ENCODE peak calls at places on chromosomes 12 and 14, in four cellular contexts. Z is K562, N is HepG2, L is SK-N-SH. T is an unnamed sample.

GRCh38 chr12:69575346-69575745 is 9.9 kb upstream of the CCT2 start:
- DNase-seq in Z (no peak), N (no peak), L (no peak), T (no peak)

GRCh38 chr14:30906752-30907658 is 32.6 kb downstream of the COCH start:
- DNase-seq in Z (no peak), N (peak), L (peak), T (peak)

GRCh38 chr14:68535404-68536024 is 257.4 kb downstream of the ZFP36L1 start:
- DNase-seq in Z (no peak), N (no peak), L (no peak), T (no peak)

GRCh38 chr12:4648099-4648498 is 752 bp downstream of the AKAP3 start:
- DNase-seq in Z (no peak), N (no peak), L (no peak), T (no peak)

GRCh38 chr14:69312608-69313007 is 52.6 kb downstream of the GALNT16 start:
- DNase-seq in Z (no peak), N (no peak), L (no peak), T (no peak)

GRCh38 chr12:16603265-16603915 is 2.6 kb downstream of the LMO3 start:
- DNase-seq in Z (no peak), N (no peak), L (no peak), T (no peak)

GRCh38 chr14:71103662-71104484 is 196.6 kb downstream of the PCNX1 start:
- DNase-seq in Z (peak), N (peak), L (peak), T (peak)

GRCh38 chr12:131920902-131921840 is 7.9 kb upstream of the PUS1 start:
- DNase-seq in Z (no peak), N (no peak), L (no peak), T (no peak)

GRCh38 chr12:39541471-39541870 is 78.1 kb downstream of the ABCD2 start:
- DNase-seq in Z (no peak), N (no peak), L (no peak), T (no peak)

GRCh38 chr12:40238221-40238902 is 13.6 kb downstream of the LRRK2 start:
- DNase-seq in Z (no peak), N (no peak), L (peak), T (no peak)

GRCh38 chr12:96190403-96191170 is 3.6 kb upstream of the ELK3 start:
- DNase-seq in Z (no peak), N (peak), L (no peak), T (no peak)

GRCh38 chr12:95516757-95517156 is 34.5 kb downstream of the USP44 start:
- DNase-seq in Z (peak), N (no peak), L (no peak), T (no peak)

GRCh38 chr14:94175403-94176146 is 1.5 kb downstream of the PPP4R4 start:
- DNase-seq in Z (no peak), N (no peak), L (no peak), T (no peak)

GRCh38 chr14:22382395-22382794 is 206.6 kb downstream of the DAD1 start:
- DNase-seq in Z (no peak), N (no peak), L (no peak), T (no peak)

GRCh38 chr12:28909291-28909690 is 239.8 kb upstream of the FAR2 start:
- DNase-seq in Z (no peak), N (no peak), L (no peak), T (no peak)

GRCh38 chr12:46523863-46524770 is 151.5 kb upstream of the SLC38A2 start:
- DNase-seq in Z (peak), N (peak), L (no peak), T (no peak)

DNA sequence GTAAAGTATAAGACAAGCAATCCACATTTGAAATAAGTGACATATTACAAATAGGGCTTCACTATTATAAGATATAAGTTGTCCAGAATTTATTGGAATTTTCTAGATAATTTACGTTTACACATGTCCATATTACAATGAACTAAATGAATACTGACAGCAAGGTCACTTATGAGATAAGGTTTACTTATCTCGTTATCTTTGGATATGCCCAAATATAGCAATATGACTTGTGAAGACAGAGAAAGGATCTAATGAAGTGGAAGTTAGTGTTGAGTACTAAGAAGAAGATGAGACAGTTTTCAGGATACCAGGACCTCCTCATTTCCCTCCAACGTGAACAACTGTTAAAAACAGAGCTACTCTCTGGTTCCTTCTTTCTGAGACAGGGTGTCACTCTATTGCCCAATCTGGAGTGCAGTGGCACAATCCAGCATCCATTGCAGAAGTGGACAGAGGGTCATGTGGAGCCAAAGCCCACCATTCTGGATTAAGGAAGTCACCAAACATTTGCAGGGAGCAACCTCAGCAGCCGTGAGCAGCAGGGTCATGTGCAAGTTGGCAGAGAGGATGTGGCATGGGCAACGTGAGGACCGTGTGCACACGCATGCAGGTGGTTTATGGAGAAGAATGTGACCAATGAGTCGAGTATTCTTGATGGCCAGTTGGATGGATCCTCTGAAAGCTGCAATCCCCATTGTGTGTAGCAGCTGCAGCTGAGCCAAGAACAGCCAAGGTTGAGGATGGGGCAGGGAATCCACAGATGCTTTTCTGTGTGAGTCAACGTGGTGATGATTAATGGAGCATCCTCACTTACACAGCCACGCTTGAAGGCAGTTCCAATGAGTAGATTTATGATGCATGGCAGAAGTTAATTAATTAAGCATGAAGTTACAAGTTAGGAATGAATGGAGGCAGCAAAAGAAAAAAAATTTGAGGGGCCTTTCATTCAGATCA is 111.0 kb downstream of the BICD1 start:
- DNase-seq in Z (no peak), N (no peak), L (no peak), T (no peak)
- TF ChIP-seq JUND in Z (no peak), N (no peak), L (peak), T (no peak)

GRCh38 chr12:77996670-77997069 is 166.0 kb downstream of the NAV3 start:
- DNase-seq in Z (no peak), N (no peak), L (no peak), T (peak)

GRCh38 chr12:77992760-77993159 is 162.1 kb downstream of the NAV3 start:
- DNase-seq in Z (no peak), N (no peak), L (no peak), T (no peak)

GRCh38 chr12:77993658-77994057 is 163.0 kb downstream of the NAV3 start:
- DNase-seq in Z (no peak), N (no peak), L (no peak), T (no peak)

GRCh38 chr12:77998236-77998786 is 167.6 kb downstream of the NAV3 start:
- DNase-seq in Z (no peak), N (no peak), L (no peak), T (no peak)

GRCh38 chr12:77995436-77996167 is 164.9 kb downstream of the NAV3 start:
- DNase-seq in Z (no peak), N (no peak), L (no peak), T (no peak)
- TF ChIP-seq JUND in Z (no peak), N (no peak), L (peak), T (no peak)

GRCh38 chr14:59208224-59208814 is 19.9 kb downstream of the DAAM1 start:
- DNase-seq in Z (no peak), N (no peak), L (no peak), T (no peak)
- TF ChIP-seq JUND in Z (no peak), N (no peak), L (peak), T (no peak)

GRCh38 chr14:64174922-64175782 is 119.0 kb downstream of the ESR2 start:
- DNase-seq in Z (no peak), N (no peak), L (no peak), T (no peak)

DNA sequence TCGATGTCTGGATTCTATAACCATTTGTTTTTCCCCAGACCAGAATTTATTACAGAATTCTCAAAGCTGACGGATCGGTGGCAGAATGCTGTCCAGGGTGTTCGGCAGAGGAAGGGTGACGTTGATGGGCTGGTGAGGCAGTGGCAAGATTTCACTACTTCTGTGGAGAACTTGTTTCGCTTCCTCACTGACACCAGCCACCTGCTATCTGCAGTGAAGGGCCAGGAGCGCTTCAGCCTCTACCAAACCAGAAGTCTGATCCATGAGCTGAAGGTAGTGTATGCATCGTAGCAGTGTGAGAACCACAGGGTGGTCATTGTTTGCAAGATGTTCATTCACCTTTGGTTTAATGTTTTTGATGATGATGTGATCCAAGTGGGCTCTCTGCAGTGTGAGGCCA is 124.0 kb downstream of the ESR2 start:
- DNase-seq in Z (no peak), N (no peak), L (no peak), T (no peak)
- TF ChIP-seq JUND in Z (no peak), N (no peak), L (no peak), T (no peak)

DNA sequence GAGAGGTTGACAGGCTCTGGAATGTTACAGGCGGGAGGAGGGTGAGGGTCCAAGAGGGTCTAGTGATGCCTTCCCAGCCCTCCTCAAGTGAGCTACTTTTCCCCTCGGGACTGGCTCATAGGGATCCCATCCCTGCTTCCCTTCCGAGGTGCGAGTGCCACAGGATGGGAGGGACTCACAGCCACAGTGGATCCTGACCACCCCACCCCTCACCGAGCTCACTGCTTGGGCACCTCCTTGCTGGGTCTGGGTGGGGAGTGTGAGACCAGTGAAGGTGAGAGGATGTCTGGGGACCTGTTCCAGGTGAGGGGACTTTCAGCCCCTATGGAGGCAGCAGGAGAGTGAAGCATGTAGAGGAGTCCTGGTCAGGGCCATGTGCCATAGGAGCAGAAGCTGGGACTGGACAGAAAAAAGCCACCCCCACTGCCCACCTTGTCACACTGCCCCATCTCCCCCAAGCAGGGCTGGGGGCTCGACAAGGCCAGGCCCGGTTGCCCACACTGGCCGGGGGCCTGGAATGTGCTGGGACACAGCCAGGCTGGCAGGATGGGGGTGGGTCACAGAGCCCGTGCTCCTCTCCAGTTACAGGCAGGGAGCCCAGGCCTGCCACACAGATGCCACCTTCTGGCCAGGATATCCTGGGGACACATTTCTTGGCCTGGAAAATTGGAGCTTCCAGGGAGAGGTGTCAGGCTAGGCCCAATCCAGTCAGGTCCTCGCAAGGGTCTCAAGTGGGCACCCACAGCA is 1.7 kb upstream of the TNS2 start:
- DNase-seq in Z (no peak), N (peak), L (peak), T (peak)
- TF ChIP-seq JUND in Z (no peak), N (no peak), L (no peak), T (no peak)